ENCODE peak calls at places on chromosomes 11 and 22, in six cellular contexts. A is NCI-H1105; M is iPS-NIHi11; W is stimulated activated CD8-positive, alpha-beta memory T cell treated with anti-CD3 and anti-CD28 coated beads, Interleukin-7, amount 100 ng/mL, for 24 hours; O is NCI-H2029; E is NCI-H446 treated with DMSO at 0.1 percent for 48 hours. R is an unnamed sample.

GRCh38 chr22:36258750-36259619 is 6.1 kb downstream of the APOL1 start:
- DNase-seq in A (no peak), O (peak; percentile 82), M (peak; percentile 75), W (no peak), E (no peak), R (no peak)

GRCh38 chr11:106091480-106092123 is 14.1 kb downstream of the AASDHPPT start:
- DNase-seq in E (no peak), W (no peak), M (no peak), O (no peak), A (no peak), R (no peak)

GRCh38 chr11:58625086-58625485 is 2.6 kb downstream of the CNTF start:
- DNase-seq in E (no peak), A (no peak), M (no peak), O (no peak), W (no peak), R (no peak)

GRCh38 chr11:59680287-59681154 is 11.7 kb upstream of the PATL1 start:
- DNase-seq in E (peak; percentile 39), A (peak; percentile 20), W (no peak), O (peak; percentile 29), M (peak; percentile 80), R (peak; percentile 63)

GRCh38 chr11:76041208-76041607 is 165.1 kb downstream of the WNT11 start:
- DNase-seq in E (no peak), W (no peak), M (no peak), A (no peak), O (no peak), R (no peak)

GRCh38 chr22:40238425-40239344 is 61.0 kb downstream of the TNRC6B start:
- DNase-seq in E (no peak), O (no peak), M (no peak), W (no peak), A (no peak), R (peak; percentile 21)

GRCh38 chr11:107999759-108000455 is 8.8 kb upstream of the CUL5 start:
- DNase-seq in O (no peak), M (peak; percentile 88), W (no peak), A (peak; percentile 14), E (peak; percentile 6), R (peak; percentile 23)

GRCh38 chr22:32557424-32557823 is 82.8 kb downstream of the FBXO7 start:
- DNase-seq in W (no peak), E (no peak), O (no peak), A (no peak), M (no peak), R (no peak)

GRCh38 chr22:37909756-37910155 is 3.7 kb downstream of the MICALL1 start:
- DNase-seq in E (no peak), O (no peak), M (no peak), W (no peak), A (no peak), R (no peak)

GRCh38 chr11:70756341-70756740 is 358.0 kb downstream of the CTTN start:
- DNase-seq in W (no peak), M (no peak), O (no peak), A (no peak), E (no peak), R (no peak)

GRCh38 chr22:42114721-42115120 is 15.9 kb downstream of the CYP2D6 start:
- DNase-seq in O (no peak), E (no peak), A (no peak), M (no peak), W (no peak), R (no peak)

GRCh38 chr11:66454253-66454652 is 12.5 kb upstream of the PELI3 start:
- DNase-seq in W (no peak), E (no peak), M (no peak), O (no peak), A (no peak), R (no peak)

GRCh38 chr11:94885133-94885532 is 88.2 kb downstream of the CWC15 start:
- DNase-seq in M (no peak), W (no peak), O (peak; percentile 79), E (peak; percentile 97), A (peak; percentile 22), R (peak; percentile 68)

GRCh38 chr11:28090052-28090749 is 17.8 kb downstream of the KIF18A start:
- DNase-seq in A (no peak), W (no peak), M (no peak), E (no peak), O (no peak), R (no peak)

GRCh38 chr11:38460901-38461300 is 1862.9 kb upstream of the RAG2 start:
- DNase-seq in M (peak; percentile 40), W (no peak), E (peak; percentile 99), A (peak; percentile 10), O (no peak), R (peak; percentile 44)

GRCh38 chr11:106379712-106380111 is 302.2 kb downstream of the AASDHPPT start:
- DNase-seq in W (no peak), M (no peak), A (no peak), O (no peak), E (no peak), R (no peak)

GRCh38 chr11:74717211-74717997 is 13.8 kb downstream of the CHRDL2 start:
- DNase-seq in O (no peak), E (no peak), W (no peak), A (no peak), M (no peak), R (no peak)

GRCh38 chr11:107116358-107116757 is 98.1 kb upstream of the GUCY1A2 start:
- DNase-seq in A (no peak), M (no peak), W (no peak), O (no peak), E (no peak), R (peak; percentile 28)

GRCh38 chr22:17698948-17699347 is 60.4 kb downstream of the BCL2L13 start:
- DNase-seq in E (no peak), M (no peak), A (no peak), W (no peak), O (no peak), R (no peak)

GRCh38 chr11:94876645-94877445 is 96.5 kb downstream of the CWC15 start:
- DNase-seq in E (no peak), A (no peak), W (peak; percentile 35), M (peak; percentile 69), O (no peak), R (peak; percentile 89)

GRCh38 chr11:77081976-77082836 is 15.4 kb downstream of the CAPN5 start:
- DNase-seq in W (no peak), A (no peak), E (no peak), O (no peak), M (no peak), R (no peak)

GRCh38 chr22:40009953-40010751 is 15.4 kb downstream of the FAM83F start:
- DNase-seq in A (peak; percentile 47), O (peak; percentile 35), M (no peak), W (no peak), E (no peak), R (no peak)

GRCh38 chr11:11725438-11725837 is 103.6 kb upstream of the GALNT18 start:
- DNase-seq in M (no peak), E (no peak), O (no peak), W (no peak), A (no peak), R (no peak)

GRCh38 chr11:134586726-134587125 is 174.7 kb upstream of the B3GAT1 start:
- DNase-seq in O (no peak), A (no peak), M (no peak), W (no peak), E (no peak), R (no peak)

GRCh38 chr11:2094354-2095197 is 44.6 kb downstream of the IGF2 start:
- DNase-seq in A (no peak), E (no peak), M (no peak), W (no peak), O (no peak), R (no peak)

GRCh38 chr11:71461696-71462095 is 8.7 kb downstream of the NADSYN1 start:
- DNase-seq in E (no peak), W (no peak), O (no peak), A (no peak), M (no peak), R (no peak)

GRCh38 chr11:44790211-44790610 is 63.4 kb downstream of the TSPAN18 start:
- DNase-seq in O (no peak), A (no peak), M (no peak), W (no peak), E (no peak), R (no peak)

GRCh38 chr11:9470765-9471164 is 10.0 kb downstream of the ZNF143 start:
- DNase-seq in A (no peak), M (no peak), W (no peak), E (no peak), O (no peak), R (no peak)

GRCh38 chr11:36365937-36366336 is 69.8 kb downstream of the PRR5L start:
- DNase-seq in M (no peak), E (no peak), W (no peak), A (no peak), O (no peak), R (no peak)

GRCh38 chr11:86698634-86699033 is 26.2 kb upstream of the ME3 start:
- DNase-seq in M (no peak), E (no peak), O (no peak), W (no peak), A (no peak), R (no peak)

GRCh38 chr11:71447791-71448256 is 369 bp downstream of the DHCR7 start:
- DNase-seq in O (no peak), M (peak; percentile 75), E (no peak), W (no peak), A (peak; percentile 79), R (no peak)